ENCODE peak calls at places on chromosomes 12 and 14, in ten cellular contexts. M, Z, D, T, W, X, J, R, I and Y are unnamed samples.

GRCh38 chr12:81221681-81222080 is 143.8 kb downstream of the ACSS3 start:
- DNase-seq in M (no peak), Z (no peak), D (no peak), T (no peak), W (no peak), X (no peak), J (no peak), R (peak; percentile 24), I (no peak), Y (no peak)

GRCh38 chr14:57390806-57391562 is 598 bp downstream of the NAA30 start:
- DNase-seq in M (peak; percentile 74), Z (peak; percentile 52), D (peak; percentile 4), T (no peak), W (no peak), X (peak; percentile 57), J (peak; percentile 57), R (peak; percentile 50), I (peak; percentile 25), Y (peak; percentile 45)

GRCh38 chr14:93967637-93968250 is 8.6 kb downstream of the ASB2 start:
- DNase-seq in M (peak; percentile 72), Z (peak; percentile 85), D (no peak), T (no peak), W (no peak), X (no peak), J (no peak), R (no peak), I (no peak), Y (no peak)

GRCh38 chr14:69093551-69094421 is 59.1 kb downstream of the DCAF5 start:
- DNase-seq in M (no peak), Z (no peak), D (no peak), T (no peak), W (no peak), X (peak; percentile 11), J (no peak), R (peak; percentile 81), I (no peak), Y (no peak)

GRCh38 chr12:26231930-26232329 is 36.6 kb downstream of the SSPN start:
- DNase-seq in M (no peak), Z (no peak), D (no peak), T (no peak), W (no peak), X (no peak), J (no peak), R (no peak), I (no peak), Y (no peak)

GRCh38 chr14:99853206-99853605 is 60.0 kb downstream of the EML1 start:
- DNase-seq in M (no peak), Z (no peak), D (no peak), T (no peak), W (no peak), X (no peak), J (no peak), R (no peak), I (peak; percentile 29), Y (no peak)

GRCh38 chr12:84842406-84843013 is 70.1 kb downstream of the SLC6A15 start:
- DNase-seq in M (no peak), Z (peak; percentile 30), D (no peak), T (peak; percentile 28), W (no peak), X (peak; percentile 53), J (no peak), R (peak; percentile 37), I (no peak), Y (peak; percentile 35)

GRCh38 chr14:76191297-76191696 is 39.6 kb downstream of the GPATCH2L start:
- DNase-seq in M (no peak), Z (peak; percentile 8), D (peak; percentile 7), T (no peak), W (no peak), X (no peak), J (peak; percentile 60), R (no peak), I (no peak), Y (no peak)

GRCh38 chr12:21780786-21781185 is 6.3 kb upstream of the KCNJ8 start:
- DNase-seq in M (no peak), Z (no peak), D (no peak), T (no peak), W (no peak), X (no peak), J (no peak), R (no peak), I (no peak), Y (no peak)

GRCh38 chr14:39731912-39732311 is 299.7 kb upstream of the FBXO33 start:
- DNase-seq in M (no peak), Z (peak; percentile 46), D (no peak), T (peak; percentile 2), W (no peak), X (no peak), J (no peak), R (no peak), I (no peak), Y (no peak)

GRCh38 chr12:58412466-58412865 is 471.1 kb downstream of the ATP23 start:
- DNase-seq in M (no peak), Z (no peak), D (no peak), T (no peak), W (no peak), X (peak; percentile 30), J (no peak), R (no peak), I (no peak), Y (no peak)

GRCh38 chr12:120532701-120533238 is 1.4 kb upstream of the RNF10 start:
- DNase-seq in M (no peak), Z (no peak), D (no peak), T (no peak), W (no peak), X (no peak), J (no peak), R (no peak), I (no peak), Y (no peak)

GRCh38 chr12:53059434-53060063 is 9.7 kb downstream of the TNS2 start:
- DNase-seq in M (no peak), Z (no peak), D (no peak), T (no peak), W (no peak), X (no peak), J (no peak), R (no peak), I (no peak), Y (no peak)

GRCh38 chr14:103317251-103317650 is 16.8 kb upstream of the EIF5 start:
- DNase-seq in M (no peak), Z (peak; percentile 63), D (no peak), T (no peak), W (no peak), X (no peak), J (no peak), R (no peak), I (no peak), Y (no peak)

GRCh38 chr14:54040851-54041250 is 84.2 kb upstream of the BMP4 start:
- DNase-seq in M (no peak), Z (no peak), D (no peak), T (no peak), W (no peak), X (no peak), J (no peak), R (peak; percentile 82), I (no peak), Y (no peak)

GRCh38 chr12:94230357-94230905 is 82.1 kb downstream of the PLXNC1 start:
- DNase-seq in M (no peak), Z (peak; percentile 33), D (no peak), T (no peak), W (no peak), X (no peak), J (no peak), R (no peak), I (no peak), Y (no peak)

GRCh38 chr14:49586673-49587460 is 687 bp upstream of the RPS29 start:
- DNase-seq in M (peak; percentile 81), Z (peak; percentile 78), D (no peak), T (peak; percentile 72), W (no peak), X (peak; percentile 66), J (no peak), R (peak; percentile 73), I (no peak), Y (no peak)

GRCh38 chr12:45660330-45660729 is 69.2 kb upstream of the ARID2 start:
- DNase-seq in M (no peak), Z (no peak), D (no peak), T (peak; percentile 29), W (no peak), X (no peak), J (no peak), R (peak; percentile 69), I (peak; percentile 19), Y (no peak)

GRCh38 chr12:91111366-91112321 is at the start of gene LUM:
- DNase-seq in M (no peak), Z (no peak), D (peak; percentile 42), T (no peak), W (peak; percentile 74), X (peak; percentile 71), J (no peak), R (peak; percentile 80), I (peak; percentile 25), Y (peak; percentile 30)

GRCh38 chr14:89347885-89348284 is 69.1 kb downstream of the FOXN3 start:
- DNase-seq in M (no peak), Z (no peak), D (no peak), T (no peak), W (no peak), X (no peak), J (no peak), R (no peak), I (no peak), Y (no peak)
- TF ChIP-seq CTCF in M (no peak), Z (no peak), D (no peak), T (no peak), W (no peak), X (no peak), J (no peak), R (no peak), I (no peak), Y (no peak)

DNA sequence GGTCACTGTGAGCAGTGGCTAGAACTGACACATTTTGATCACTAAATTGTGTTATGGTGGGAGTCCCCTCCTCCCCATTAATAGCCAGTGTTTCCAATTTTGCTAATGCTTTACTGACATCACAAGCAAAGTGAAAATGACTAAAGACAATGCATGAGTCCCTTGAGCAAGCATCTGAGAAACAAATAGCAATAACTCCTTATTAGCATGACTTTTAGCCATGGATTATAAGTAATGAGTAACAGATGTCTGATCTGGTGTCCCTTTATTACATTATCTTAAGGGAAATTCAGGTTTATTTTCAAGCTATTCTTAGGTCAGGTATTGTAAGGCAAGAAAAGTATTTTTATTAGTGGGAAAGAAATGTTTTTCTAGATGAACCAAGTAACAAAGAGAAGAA is 148.2 kb downstream of the KCNH5 start:
- DNase-seq in M (no peak), Z (no peak), D (no peak), T (no peak), W (no peak), X (no peak), J (no peak), R (no peak), I (no peak), Y (no peak)
- H3K4me3 ChIP-seq in M (no peak overlapping the region), Z (no peak overlapping the region), D (no peak overlapping the region), T (no peak overlapping the region), W (no peak overlapping the region), X (no peak overlapping the region), J (no peak overlapping the region), R (no peak overlapping the region), I (no peak overlapping the region), Y (no peak overlapping the region)

GRCh38 chr12:124866883-124867232 is 3.2 kb upstream of the SCARB1 start:
- DNase-seq in M (no peak), Z (no peak), D (no peak), T (no peak), W (no peak), X (no peak), J (peak; percentile 91), R (no peak), I (no peak), Y (no peak)
- H3K36me3 ChIP-seq in M (no peaks in the 10 kb centered on the region), Z (peaks cover 3% of the 10 kb centered on the region), D (no peaks in the 10 kb centered on the region), T (no peaks in the 10 kb centered on the region), W (no peaks in the 10 kb centered on the region), X (no peaks in the 10 kb centered on the region), J (no peaks in the 10 kb centered on the region), R (no peaks in the 10 kb centered on the region), I (no peaks in the 10 kb centered on the region), Y (no peaks in the 10 kb centered on the region)

GRCh38 chr14:101737414-101738367 is 23.8 kb upstream of the PPP2R5C start:
- DNase-seq in M (no peak), Z (peak; percentile 40), D (no peak), T (no peak), W (no peak), X (no peak), J (no peak), R (no peak), I (no peak), Y (no peak)
- TF ChIP-seq CTCF in M (peak; percentile 50), Z (peak; percentile 72), D (no peak), T (peak; percentile 52), W (no peak), X (no peak), J (no peak), R (no peak), I (peak; percentile 17), Y (no peak)